ENCODE peak calls at places on chromosomes 13 and 19, in six cellular contexts. R is OCI-LY7, I is PC-3, O is GM23248, Y is GM23338, E is HCT116. D is an unnamed sample.
A peak's percentile ranks its signal among the peaks of the same experiment; 100 is the strongest.

GRCh38 chr19:18467978-18468377 is 30.0 kb upstream of the ISYNA1 start:
- DNase-seq in R (no peak), I (no peak), O (no peak), Y (no peak), E (no peak), D (no peak)

GRCh38 chr13:27542220-27542619 is 78.1 kb downstream of the LNX2 start:
- DNase-seq in R (no peak), I (no peak), O (no peak), Y (no peak), E (no peak), D (no peak)

GRCh38 chr13:110815471-110816204 is 99.2 kb downstream of the ANKRD10 start:
- DNase-seq in R (no peak), I (peak; percentile 38), O (no peak), Y (no peak), E (no peak), D (no peak)

GRCh38 chr19:4326837-4327251 is 11.8 kb downstream of the STAP2 start:
- DNase-seq in R (no peak), I (no peak), O (no peak), Y (peak; percentile 94), E (no peak), D (peak; percentile 85)

GRCh38 chr19:5380215-5380919 is 39.8 kb upstream of the PTPRS start:
- DNase-seq in R (no peak), I (no peak), O (no peak), Y (no peak), E (no peak), D (no peak)

GRCh38 chr19:42092350-42092749 is 16.4 kb downstream of the ZNF574 start:
- DNase-seq in R (peak; percentile 46), I (peak; percentile 60), O (peak; percentile 37), Y (peak; percentile 82), E (no peak), D (no peak)

GRCh38 chr13:31361673-31362072 is 161.9 kb downstream of the B3GLCT start:
- DNase-seq in R (no peak), I (no peak), O (no peak), Y (no peak), E (no peak), D (no peak)

GRCh38 chr13:99666146-99666805 is 165.0 kb downstream of the TM9SF2 start:
- DNase-seq in R (no peak), I (no peak), O (no peak), Y (no peak), E (no peak), D (no peak)

GRCh38 chr19:32231691-32232090 is 113.7 kb upstream of the ZNF507 start:
- DNase-seq in R (no peak), I (no peak), O (no peak), Y (no peak), E (no peak), D (no peak)

GRCh38 chr13:111662451-111662850 is 342.0 kb downstream of the TEX29 start:
- DNase-seq in R (no peak), I (no peak), O (no peak), Y (no peak), E (no peak), D (no peak)

GRCh38 chr19:35868172-35868822 is at the start of gene APLP1:
- DNase-seq in R (peak; percentile 22), I (peak; percentile 54), O (peak; percentile 79), Y (peak; percentile 65), E (no peak), D (peak; percentile 92)

DNA sequence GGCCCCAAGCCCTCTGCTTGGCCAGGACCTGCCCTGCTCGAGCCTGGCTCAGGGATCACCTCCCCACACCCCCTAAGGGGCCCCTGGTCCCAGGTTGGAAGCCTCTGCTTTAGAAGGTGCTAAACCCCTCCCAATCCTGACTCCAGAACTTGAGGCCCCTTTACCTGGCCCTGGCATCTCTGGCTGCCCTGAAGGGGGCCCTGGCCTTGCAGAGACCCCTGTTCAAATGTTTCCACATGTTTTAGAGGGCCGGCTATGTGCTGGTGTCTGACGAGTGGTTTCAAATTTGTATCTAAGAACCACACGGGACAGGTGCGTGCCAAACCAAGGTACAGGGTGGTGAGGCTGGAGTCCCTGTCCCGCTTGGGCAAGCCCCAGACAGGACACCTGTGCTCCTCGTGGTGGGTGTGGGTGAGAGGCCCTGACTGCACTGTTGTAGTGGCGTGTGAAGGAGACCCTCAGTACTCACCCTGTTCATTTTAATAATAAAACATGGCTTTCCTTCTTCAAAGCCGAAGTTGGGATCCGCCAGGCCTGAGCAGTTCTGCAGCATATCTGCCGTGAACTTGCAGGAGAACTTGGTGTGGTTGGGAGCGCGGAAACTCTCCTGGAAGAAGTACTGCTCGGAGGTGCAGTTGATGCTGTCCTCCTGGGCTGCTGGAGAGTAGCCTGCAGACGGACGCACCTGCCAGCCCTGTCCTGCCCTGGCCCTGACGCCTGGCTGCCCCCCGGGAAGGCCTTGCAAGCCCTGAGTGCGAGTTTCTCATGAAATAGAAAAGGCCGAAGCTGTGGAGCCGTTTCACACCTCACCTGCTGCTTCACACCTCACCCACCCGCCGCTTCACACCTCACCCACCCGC is 5.4 kb downstream of the ATP4B start:
- DNase-seq in R (no peak), I (no peak), O (no peak), Y (no peak), E (no peak), D (no peak)
- TF ChIP-seq EZH2phosphoT487 in R (no peak), I (no peak), O (no peak), Y (no peak), E (no peak), D (no peak)

GRCh38 chr13:46556380-46556779 is 3.4 kb downstream of the LRCH1 start:
- DNase-seq in R (peak; percentile 44), I (no peak), O (no peak), Y (no peak), E (no peak), D (no peak)

GRCh38 chr13:46554971-46555370 is 2.0 kb downstream of the LRCH1 start:
- DNase-seq in R (no peak), I (no peak), O (peak; percentile 43), Y (no peak), E (no peak), D (no peak)

GRCh38 chr13:46553886-46554855 is 1.2 kb downstream of the LRCH1 start:
- DNase-seq in R (peak; percentile 82), I (peak; percentile 78), O (peak; percentile 91), Y (peak; percentile 78), E (peak; percentile 55), D (peak; percentile 78)

GRCh38 chr13:46553521-46553885 is 533 bp downstream of the LRCH1 start:
- DNase-seq in R (no peak), I (no peak), O (no peak), Y (peak; percentile 51), E (no peak), D (peak; percentile 19)

DNA sequence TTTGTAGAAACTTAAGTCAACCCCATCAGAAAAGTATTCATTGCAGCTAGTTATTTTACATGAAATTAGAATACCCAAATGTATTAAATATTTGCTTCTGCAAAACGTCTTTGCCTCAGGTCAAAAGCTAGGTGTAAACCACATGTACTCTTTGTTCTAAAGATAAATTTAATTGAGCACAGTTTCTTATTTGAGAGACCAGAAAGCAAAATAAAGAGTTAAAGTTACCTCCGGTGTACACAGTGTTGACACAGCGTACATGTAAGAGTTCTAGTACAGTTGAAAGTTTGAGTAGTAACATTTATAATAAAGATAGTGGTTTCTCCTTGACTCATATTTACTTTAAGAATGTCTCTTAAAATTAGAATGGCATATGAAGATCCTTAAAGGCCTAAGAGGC is 2.8 kb downstream of the LRCH1 start:
- DNase-seq in R (no peak), I (peak; percentile 19), O (no peak), Y (no peak), E (no peak), D (no peak)
- H3K27ac ChIP-seq in R (peak overlapping the region; percentile 74), I (peak overlapping the region; percentile 63), O (peak overlapping the region; percentile 78), Y (no peak overlapping the region), E (no peak overlapping the region), D (no peak overlapping the region)

DNA sequence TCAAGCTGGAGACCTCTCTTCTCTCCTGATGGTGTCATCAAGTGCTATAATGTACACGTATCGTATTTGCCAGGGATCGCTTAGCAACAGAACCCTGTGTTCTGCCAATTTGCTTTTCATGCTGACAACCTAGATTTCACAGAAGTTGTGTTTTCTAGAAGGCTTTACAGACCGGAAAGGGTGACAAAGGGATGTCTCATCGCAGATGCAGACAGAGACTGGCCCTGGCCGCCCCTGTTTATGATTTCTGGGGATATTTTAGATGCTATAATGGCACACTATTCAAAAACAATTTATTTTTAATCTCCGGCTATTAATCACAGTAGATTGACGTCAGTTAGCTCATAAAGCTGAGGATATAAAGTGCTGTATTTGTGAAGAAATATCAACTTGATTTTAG is 291.4 kb downstream of the IRS2 start:
- DNase-seq in R (no peak), I (peak; percentile 74), O (peak; percentile 91), Y (no peak), E (no peak), D (no peak)
- TF ChIP-seq EZH2phosphoT487 in R (no peak), I (no peak), O (no peak), Y (no peak), E (no peak), D (no peak)

DNA sequence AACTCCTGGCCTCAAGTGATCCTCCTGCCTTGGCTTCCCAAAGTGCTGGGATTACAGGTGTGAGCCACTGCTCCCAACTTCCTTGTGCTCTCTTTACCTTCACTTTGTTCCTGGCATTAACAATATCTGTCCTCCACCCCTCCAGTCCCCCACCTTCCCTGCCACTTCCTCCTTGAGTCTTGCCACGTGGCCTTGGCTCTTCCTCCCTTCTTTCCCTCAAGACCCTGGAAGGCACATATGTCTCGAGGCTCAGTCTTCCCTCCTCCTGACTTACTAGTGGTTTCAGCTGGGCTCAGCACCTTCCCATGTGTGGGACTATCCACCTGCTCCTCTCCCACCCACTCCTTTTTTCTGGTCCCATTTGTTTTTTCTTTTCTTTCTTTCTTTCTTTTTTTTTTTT is 70.6 kb downstream of the IER2 start:
- DNase-seq in R (no peak), I (no peak), O (no peak), Y (no peak), E (no peak), D (no peak)
- H3K27ac ChIP-seq in R (no peak overlapping the region), I (no peak overlapping the region), O (no peak overlapping the region), Y (no peak overlapping the region), E (no peak overlapping the region), D (no peak overlapping the region)

DNA sequence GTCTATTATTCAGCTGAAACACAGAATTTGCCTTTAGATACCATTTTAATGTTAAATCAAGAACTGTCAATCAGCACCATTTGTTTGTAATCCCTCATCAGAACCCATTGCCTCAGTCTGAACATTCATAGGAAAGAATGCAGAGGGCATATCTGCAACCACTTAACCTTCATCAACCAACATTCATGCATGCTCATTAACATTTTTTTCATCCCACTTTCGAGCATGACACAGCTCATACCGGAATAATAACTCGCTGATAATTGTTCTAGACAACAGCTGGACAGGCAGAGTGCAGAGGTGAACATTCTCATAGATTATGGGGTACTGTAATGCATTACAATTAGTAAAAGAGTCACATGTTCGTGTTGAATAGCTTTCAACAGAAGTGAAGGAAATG is 216.8 kb downstream of the DIAPH3 start:
- DNase-seq in R (no peak), I (no peak), O (peak; percentile 17), Y (no peak), E (no peak), D (no peak)
- TF ChIP-seq EZH2phosphoT487 in R (no peak), I (no peak), O (peak; percentile 78), Y (no peak), E (no peak), D (no peak)

DNA sequence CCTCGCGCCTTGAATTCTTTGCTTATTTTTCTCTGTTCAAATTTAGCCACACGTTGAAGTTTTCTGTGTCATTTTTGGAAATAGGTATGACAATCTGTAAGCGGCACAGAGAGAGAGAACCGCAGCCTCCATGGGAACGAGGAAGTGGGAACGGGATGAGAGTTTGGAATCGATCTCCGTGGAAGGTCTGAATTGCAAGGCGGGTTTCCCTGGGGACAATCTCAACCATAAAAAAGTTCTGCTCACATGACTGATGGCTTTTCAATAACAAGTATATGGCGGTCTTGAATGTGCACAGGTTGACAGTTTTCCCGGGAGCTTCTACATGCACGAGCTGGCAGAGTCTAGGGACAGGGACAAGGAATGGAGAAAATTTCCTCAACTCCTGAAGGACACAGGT is 90.9 kb downstream of the INSR start:
- DNase-seq in R (no peak), I (no peak), O (no peak), Y (no peak), E (no peak), D (no peak)
- H3K27ac ChIP-seq in R (no peak overlapping the region), I (no peak overlapping the region), O (no peak overlapping the region), Y (no peak overlapping the region), E (no peak overlapping the region), D (no peak overlapping the region)

GRCh38 chr13:97588993-97589392 is 155.0 kb downstream of the RAP2A start:
- DNase-seq in R (no peak), I (no peak), O (no peak), Y (peak; percentile 18), E (no peak), D (no peak)
- TF ChIP-seq EZH2phosphoT487 in R (no peak), I (no peak), O (no peak), Y (no peak), E (no peak), D (no peak)

D was measured in neural progenitor cell.